ENCODE peak calls at places on chromosomes 4 and X, in four cellular contexts. One of them, this sample, is unnamed.

GRCh38 chr4:113979157-113979972 is at the start of gene ARSJ:
- DNase-seq in K562: no peak
- DNase-seq in SK-N-SH: peak; percentile 76
- DNase-seq in HepG2: no peak
- DNase-seq in this sample: peak; percentile 32

GRCh38 chr4:1819816-1820215 is 26.7 kb downstream of the FGFR3 start:
- DNase-seq in K562: no peak
- DNase-seq in SK-N-SH: no peak
- DNase-seq in HepG2: no peak
- DNase-seq in this sample: no peak

GRCh38 chrX:34350552-34350951 is 218.4 kb upstream of the FAM47A start:
- DNase-seq in K562: no peak
- DNase-seq in SK-N-SH: no peak
- DNase-seq in HepG2: no peak
- DNase-seq in this sample: no peak

GRCh38 chr4:36209941-36210663 is 34.2 kb downstream of the ARAP2 start:
- DNase-seq in K562: no peak
- DNase-seq in SK-N-SH: no peak
- DNase-seq in HepG2: no peak
- DNase-seq in this sample: no peak

GRCh38 chrX:135927897-135928296 is 34.4 kb downstream of the SAGE1 start:
- DNase-seq in K562: no peak
- DNase-seq in SK-N-SH: no peak
- DNase-seq in HepG2: no peak
- DNase-seq in this sample: no peak

GRCh38 chr4:152591876-152592275 is 56.0 kb upstream of the FBXW7 start:
- DNase-seq in K562: no peak
- DNase-seq in SK-N-SH: no peak
- DNase-seq in HepG2: no peak
- DNase-seq in this sample: no peak

GRCh38 chr4:27666943-27667342 is 806.3 kb downstream of the STIM2 start:
- DNase-seq in K562: peak; percentile 3
- DNase-seq in SK-N-SH: peak; percentile 3
- DNase-seq in HepG2: no peak
- DNase-seq in this sample: peak; percentile 61

GRCh38 chrX:24426340-24426913 is 38.7 kb upstream of the PDK3 start:
- DNase-seq in K562: peak; percentile 16
- DNase-seq in SK-N-SH: peak; percentile 15
- DNase-seq in HepG2: peak; percentile 29
- DNase-seq in this sample: no peak

GRCh38 chrX:78378476-78379115 is 51.2 kb upstream of the CYSLTR1 start:
- DNase-seq in K562: no peak
- DNase-seq in SK-N-SH: no peak
- DNase-seq in HepG2: no peak
- DNase-seq in this sample: no peak

GRCh38 chrX:24148535-24149345 is 789 bp upstream of the ZFX start:
- DNase-seq in K562: peak; percentile 38
- DNase-seq in SK-N-SH: peak; percentile 66
- DNase-seq in HepG2: peak; percentile 23
- DNase-seq in this sample: no peak

GRCh38 chrX:31266172-31267076 is 194.6 kb upstream of the FTHL17 start:
- DNase-seq in K562: peak; percentile 63
- DNase-seq in SK-N-SH: peak; percentile 79
- DNase-seq in HepG2: peak; percentile 25
- DNase-seq in this sample: no peak

GRCh38 chr4:7761720-7762119 is 177.9 kb downstream of the AFAP1 start:
- DNase-seq in K562: peak; percentile 69
- DNase-seq in SK-N-SH: peak; percentile 91
- DNase-seq in HepG2: peak; percentile 49
- DNase-seq in this sample: peak; percentile 32

GRCh38 chr4:76585897-76586360 is 150.9 kb downstream of the SHROOM3 start:
- DNase-seq in K562: peak; percentile 11
- DNase-seq in SK-N-SH: no peak
- DNase-seq in HepG2: peak; percentile 7
- DNase-seq in this sample: peak; percentile 81

GRCh38 chr4:144645102-144645469 is 870 bp upstream of the HHIP start:
- DNase-seq in K562: no peak
- DNase-seq in SK-N-SH: peak; percentile 17
- DNase-seq in HepG2: no peak
- DNase-seq in this sample: no peak

DNA sequence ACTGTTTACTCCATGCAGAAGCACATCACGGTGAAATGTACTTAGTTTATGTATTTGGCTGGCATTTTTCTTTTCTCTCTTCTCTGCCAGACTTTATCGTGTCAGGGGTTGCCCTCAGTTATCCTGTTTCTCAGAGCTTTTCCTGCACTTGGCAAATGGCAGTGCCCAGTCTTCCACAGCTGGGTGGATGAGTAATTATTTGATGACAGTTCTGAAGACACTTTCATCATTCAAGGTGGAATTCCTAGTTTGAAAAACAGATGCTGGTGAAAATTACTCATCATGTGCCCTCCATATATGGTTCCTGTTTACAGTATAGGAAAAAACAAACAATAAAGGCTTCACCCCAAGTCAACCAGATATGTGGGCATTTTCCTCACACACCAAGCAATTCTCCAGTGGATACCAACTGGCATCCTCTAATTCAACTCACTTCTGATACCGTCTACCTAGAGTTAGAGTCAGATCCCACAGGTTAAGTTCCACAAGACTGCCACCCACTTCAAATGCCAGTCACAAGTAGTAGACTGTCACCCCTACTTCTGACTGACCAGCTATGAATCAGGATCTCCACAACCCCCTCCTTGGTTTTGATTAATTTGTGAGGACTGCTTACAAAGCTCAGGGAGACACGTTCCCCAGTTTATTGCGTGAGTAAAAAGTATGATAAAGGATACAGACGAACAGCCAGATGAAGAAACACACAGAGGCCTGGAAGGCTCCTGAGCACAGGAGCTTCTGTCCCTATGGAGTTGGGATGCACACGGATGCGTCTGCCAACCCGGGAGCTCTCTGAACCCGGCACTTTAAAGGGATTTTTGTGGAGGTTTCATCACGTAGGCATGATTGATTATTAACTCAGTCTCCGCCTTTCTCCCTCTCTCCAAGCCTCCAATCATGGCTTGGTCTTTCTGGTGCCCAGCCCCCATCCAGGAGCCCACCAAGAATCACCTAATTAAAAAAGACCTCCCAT is 72.9 kb downstream of the CLDN34 start:
- DNase-seq in K562: no peak
- DNase-seq in SK-N-SH: no peak
- DNase-seq in HepG2: peak; percentile 41
- DNase-seq in this sample: no peak
- H3K9me3 ChIP-seq in K562: no peaks in the 10 kb centered on the region
- H3K9me3 ChIP-seq in SK-N-SH: no peaks in the 10 kb centered on the region
- H3K9me3 ChIP-seq in HepG2: no peaks in the 10 kb centered on the region
- H3K9me3 ChIP-seq in this sample: no peaks in the 10 kb centered on the region

GRCh38 chrX:45352588-45352987 is 151.9 kb upstream of the DIPK2B start:
- DNase-seq in K562: no peak
- DNase-seq in SK-N-SH: no peak
- DNase-seq in HepG2: no peak
- DNase-seq in this sample: no peak
- H3K9ac ChIP-seq in K562: no peak overlapping the region
- H3K9ac ChIP-seq in SK-N-SH: no peak overlapping the region
- H3K9ac ChIP-seq in HepG2: no peak overlapping the region
- H3K9ac ChIP-seq in this sample: no peak overlapping the region

GRCh38 chrX:43559643-43560042 is 96.5 kb upstream of the MAOA start:
- DNase-seq in K562: peak; percentile 11
- DNase-seq in SK-N-SH: peak; percentile 39
- DNase-seq in HepG2: peak; percentile 39
- DNase-seq in this sample: peak; percentile 28
- TF ChIP-seq ELF1 in K562: no peak
- TF ChIP-seq ELF1 in SK-N-SH: no peak
- TF ChIP-seq ELF1 in HepG2: no peak
- TF ChIP-seq ELF1 in this sample: no peak

GRCh38 chrX:154658957-154659356 is 5.6 kb upstream of the CTAG2 start:
- DNase-seq in K562: no peak
- DNase-seq in SK-N-SH: no peak
- DNase-seq in HepG2: no peak
- DNase-seq in this sample: no peak

GRCh38 chrX:154657226-154657805 is 3.9 kb upstream of the CTAG2 start:
- DNase-seq in K562: no peak
- DNase-seq in SK-N-SH: no peak
- DNase-seq in HepG2: no peak
- DNase-seq in this sample: no peak

GRCh38 chrX:154660506-154660905 is 7.1 kb upstream of the CTAG2 start:
- DNase-seq in K562: no peak
- DNase-seq in SK-N-SH: no peak
- DNase-seq in HepG2: no peak
- DNase-seq in this sample: no peak

GRCh38 chrX:154658187-154658586 is 4.8 kb upstream of the CTAG2 start:
- DNase-seq in K562: no peak
- DNase-seq in SK-N-SH: no peak
- DNase-seq in HepG2: no peak
- DNase-seq in this sample: no peak

DNA sequence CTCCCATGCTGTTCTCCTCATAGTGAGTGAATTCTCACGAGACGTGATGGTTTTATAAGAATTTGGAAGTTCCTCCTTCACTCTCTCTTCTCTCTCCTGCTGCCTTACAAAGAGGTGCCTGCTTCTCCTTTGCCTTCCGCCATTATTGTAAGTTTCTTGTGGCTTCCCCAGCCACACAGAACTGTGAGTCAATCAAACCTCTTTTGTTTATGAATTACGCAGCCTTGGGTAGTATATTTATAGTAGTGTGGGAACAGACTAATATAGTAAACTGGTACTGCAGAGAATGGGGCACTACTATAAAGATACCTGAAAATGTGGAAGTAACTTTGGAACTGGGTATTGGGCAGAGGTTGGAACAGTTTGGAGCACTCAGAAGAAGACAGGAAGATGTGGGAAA is 7.8 kb upstream of the CTAG2 start:
- DNase-seq in K562: no peak
- DNase-seq in SK-N-SH: no peak
- DNase-seq in HepG2: no peak
- DNase-seq in this sample: no peak
- H3K9me3 ChIP-seq in K562: no peaks in the 10 kb centered on the region
- H3K9me3 ChIP-seq in SK-N-SH: no peaks in the 10 kb centered on the region
- H3K9me3 ChIP-seq in HepG2: no peaks in the 10 kb centered on the region
- H3K9me3 ChIP-seq in this sample: no peaks in the 10 kb centered on the region

GRCh38 chr4:57076646-57077045 is 33.5 kb downstream of the IGFBP7 start:
- DNase-seq in K562: no peak
- DNase-seq in SK-N-SH: no peak
- DNase-seq in HepG2: no peak
- DNase-seq in this sample: no peak

GRCh38 chr4:57075353-57075752 is 34.8 kb downstream of the IGFBP7 start:
- DNase-seq in K562: no peak
- DNase-seq in SK-N-SH: no peak
- DNase-seq in HepG2: no peak
- DNase-seq in this sample: no peak

GRCh38 chr4:57071340-57071739 is 38.8 kb downstream of the IGFBP7 start:
- DNase-seq in K562: no peak
- DNase-seq in SK-N-SH: no peak
- DNase-seq in HepG2: no peak
- DNase-seq in this sample: no peak

GRCh38 chr4:57074753-57075152 is 35.4 kb downstream of the IGFBP7 start:
- DNase-seq in K562: no peak
- DNase-seq in SK-N-SH: peak; percentile 24
- DNase-seq in HepG2: no peak
- DNase-seq in this sample: no peak

DNA sequence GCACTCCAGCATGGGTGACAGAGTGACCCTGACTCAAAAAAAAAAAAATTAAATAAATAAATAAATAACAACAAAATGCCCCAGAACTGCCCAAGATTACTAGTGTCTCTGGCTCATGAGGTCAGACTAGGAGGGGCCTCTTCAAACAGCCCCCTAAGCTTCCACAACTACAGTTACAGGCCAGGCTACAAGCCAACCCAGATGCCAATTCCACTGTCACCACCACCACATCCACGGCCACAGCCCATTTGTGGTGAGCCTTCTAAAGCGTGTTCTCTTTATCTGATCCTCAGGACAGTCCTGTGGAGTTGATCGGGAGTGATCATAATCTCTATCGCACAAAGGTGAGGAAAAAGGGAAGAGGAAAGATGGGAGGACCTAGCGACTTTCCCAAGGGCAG is 36.6 kb downstream of the IGFBP7 start:
- DNase-seq in K562: no peak
- DNase-seq in SK-N-SH: no peak
- DNase-seq in HepG2: no peak
- DNase-seq in this sample: no peak
- H3K9ac ChIP-seq in K562: no peak overlapping the region
- H3K9ac ChIP-seq in SK-N-SH: no peak overlapping the region
- H3K9ac ChIP-seq in HepG2: no peak overlapping the region
- H3K9ac ChIP-seq in this sample: no peak overlapping the region

GRCh38 chrX:2638279-2638678 is 52.8 kb upstream of the CD99 start:
- DNase-seq in K562: no peak
- DNase-seq in SK-N-SH: no peak
- DNase-seq in HepG2: no peak
- DNase-seq in this sample: no peak

GRCh38 chrX:2640436-2641150 is 50.5 kb upstream of the CD99 start:
- DNase-seq in K562: no peak
- DNase-seq in SK-N-SH: no peak
- DNase-seq in HepG2: no peak
- DNase-seq in this sample: no peak

GRCh38 chrX:2632533-2633504 is 58.3 kb upstream of the CD99 start:
- DNase-seq in K562: no peak
- DNase-seq in SK-N-SH: no peak
- DNase-seq in HepG2: no peak
- DNase-seq in this sample: no peak

GRCh38 chrX:2631743-2632532 is 59.2 kb upstream of the CD99 start:
- DNase-seq in K562: no peak
- DNase-seq in SK-N-SH: no peak
- DNase-seq in HepG2: no peak
- DNase-seq in this sample: no peak

GRCh38 chrX:2635366-2635765 is 55.7 kb upstream of the CD99 start:
- DNase-seq in K562: no peak
- DNase-seq in SK-N-SH: no peak
- DNase-seq in HepG2: no peak
- DNase-seq in this sample: no peak
- TF ChIP-seq ELF1 in K562: no peak
- TF ChIP-seq ELF1 in SK-N-SH: no peak
- TF ChIP-seq ELF1 in HepG2: no peak
- TF ChIP-seq ELF1 in this sample: no peak

GRCh38 chr4:103361926-103362325 is 163.8 kb upstream of the CENPE start:
- DNase-seq in K562: no peak
- DNase-seq in SK-N-SH: no peak
- DNase-seq in HepG2: no peak
- DNase-seq in this sample: no peak
- H3K9me3 ChIP-seq in K562: no peaks in the 10 kb centered on the region
- H3K9me3 ChIP-seq in SK-N-SH: no peaks in the 10 kb centered on the region
- H3K9me3 ChIP-seq in HepG2: peaks cover 24% of the 10 kb centered on the region
- H3K9me3 ChIP-seq in this sample: peaks cover 4% of the 10 kb centered on the region

This sample was measured in HCT116.